ENCODE peak calls at places on chromosomes 5 and 9, in five cellular contexts. Y, K, G, T and U are unnamed samples.

GRCh38 chr9:130665431-130666392 is 1.3 kb downstream of the PRDM12 start:
- DNase-seq in K (no peak), T (no peak), G (no peak), Y (no peak), U (peak)

GRCh38 chr5:180467028-180467427 is 27.2 kb upstream of the CNOT6 start:
- DNase-seq in T (no peak), K (peak), Y (no peak), G (peak), U (peak)

GRCh38 chr9:22278426-22278825 is 168.2 kb upstream of the DMRTA1 start:
- DNase-seq in T (no peak), G (no peak), K (peak), Y (no peak), U (no peak)

GRCh38 chr9:94808926-94809700 is 82.6 kb downstream of the AOPEP start:
- DNase-seq in Y (no peak), G (no peak), T (no peak), K (no peak), U (peak)

GRCh38 chr5:115246361-115246991 is 16.2 kb downstream of the PGGT1B start:
- DNase-seq in G (peak), K (peak), T (no peak), Y (no peak), U (no peak)

GRCh38 chr9:127123239-127123935 is 952 bp upstream of the ANGPTL2 start:
- DNase-seq in G (no peak), T (no peak), Y (no peak), K (no peak), U (no peak)

GRCh38 chr5:127536687-127537086 is 19.2 kb downstream of the PRRC1 start:
- DNase-seq in T (no peak), G (peak), K (peak), Y (no peak), U (no peak)

GRCh38 chr5:99105216-99105615 is 176.4 kb upstream of the CHD1 start:
- DNase-seq in T (no peak), G (no peak), Y (no peak), K (peak), U (no peak)

GRCh38 chr9:130074391-130075115 is 20.8 kb downstream of the GPR107 start:
- DNase-seq in T (no peak), Y (no peak), G (no peak), K (no peak), U (peak)

GRCh38 chr5:146151970-146152369 is 30.5 kb downstream of the LARS1 start:
- DNase-seq in K (peak), T (no peak), Y (no peak), G (no peak), U (peak)

GRCh38 chr9:129374231-129374630 is 196.2 kb upstream of the IER5L start:
- DNase-seq in Y (no peak), K (no peak), G (no peak), T (no peak), U (no peak)

GRCh38 chr9:35579130-35579529 is 25.9 kb upstream of the TESK1 start:
- DNase-seq in Y (no peak), K (peak), T (no peak), G (no peak), U (no peak)

GRCh38 chr5:65654713-65655112 is 29.9 kb downstream of the SHLD3 start:
- DNase-seq in Y (no peak), G (no peak), K (no peak), T (no peak), U (no peak)

GRCh38 chr5:54571462-54571861 is 53.9 kb downstream of the SNX18 start:
- DNase-seq in T (no peak), G (no peak), Y (no peak), K (no peak), U (no peak)

GRCh38 chr9:123556464-123557435 is 200.8 kb downstream of the CRB2 start:
- DNase-seq in T (no peak), K (peak), G (no peak), Y (no peak), U (no peak)

GRCh38 chr5:143516249-143516648 is 112.8 kb upstream of the NR3C1 start:
- DNase-seq in G (no peak), Y (no peak), K (peak), T (no peak), U (no peak)

GRCh38 chr5:33734541-33734940 is 157.2 kb downstream of the ADAMTS12 start:
- DNase-seq in K (peak), T (no peak), G (no peak), Y (no peak), U (no peak)

GRCh38 chr9:38227061-38227540 is 158.1 kb upstream of the SHB start:
- DNase-seq in Y (peak), T (peak), G (peak), K (peak), U (peak)

GRCh38 chr5:126385509-126385908 is 37.7 kb upstream of the GRAMD2B start:
- DNase-seq in T (no peak), Y (no peak), G (no peak), K (no peak), U (peak)

GRCh38 chr5:172288465-172288864 is 4.9 kb upstream of the UBTD2 start:
- DNase-seq in K (no peak), G (no peak), Y (no peak), T (no peak), U (no peak)

GRCh38 chr9:5446451-5447236 is 3.7 kb upstream of the CD274 start:
- DNase-seq in Y (no peak), G (no peak), T (no peak), K (no peak), U (no peak)

GRCh38 chr5:119067338-119067737 is 3.5 kb upstream of the DMXL1 start:
- DNase-seq in G (no peak), T (no peak), Y (no peak), K (no peak), U (no peak)

GRCh38 chr5:91179018-91179417 is 204.1 kb downstream of the ARRDC3 start:
- DNase-seq in T (no peak), G (no peak), K (peak), Y (no peak), U (no peak)

GRCh38 chr5:157100140-157100679 is 8.6 kb downstream of the HAVCR2 start:
- DNase-seq in T (no peak), K (peak), Y (peak), G (no peak), U (no peak)

GRCh38 chr5:96339862-96340261 is 93.2 kb downstream of the PCSK1 start:
- DNase-seq in G (no peak), T (no peak), K (no peak), Y (no peak), U (no peak)